ENCODE peak calls at places on chromosomes 6 and 20, in four cellular contexts. A is kidney, J is uterus, H is adrenal gland. P is an unnamed sample.

GRCh38 chr6:39892490-39893129 is 41.7 kb downstream of the MOCS1 start:
- DNase-seq in A (no peak), J (peak; percentile 57), H (peak; percentile 70), P (peak; percentile 18)

GRCh38 chr6:93566285-93566684 is 146.9 kb upstream of the EPHA7 start:
- DNase-seq in J (no peak), A (no peak), H (no peak), P (no peak)

GRCh38 chr20:37933797-37934633 is 31.1 kb downstream of the VSTM2L start:
- DNase-seq in H (no peak), J (no peak), A (no peak), P (no peak)

GRCh38 chr6:44222987-44223470 is 366 bp upstream of the SLC29A1 start:
- DNase-seq in J (no peak), H (no peak), A (no peak), P (no peak)

GRCh38 chr20:42530855-42531674 is 658.6 kb downstream of the PTPRT start:
- DNase-seq in H (no peak), J (no peak), A (no peak), P (no peak)

GRCh38 chr6:3669916-3670315 is 81.6 kb downstream of the PXDC1 start:
- DNase-seq in H (no peak), A (no peak), J (no peak), P (no peak)

GRCh38 chr6:108632441-108632840 is 71.7 kb downstream of the FOXO3 start:
- DNase-seq in H (no peak), J (no peak), A (no peak), P (no peak)

GRCh38 chr6:137415127-137415833 is 78.9 kb downstream of the OLIG3 start:
- DNase-seq in J (peak; percentile 28), A (no peak), H (peak; percentile 49), P (no peak)

GRCh38 chr6:15026832-15027231 is 219.0 kb upstream of the JARID2 start:
- DNase-seq in H (no peak), J (no peak), A (no peak), P (no peak)

GRCh38 chr6:34347303-34347702 is 45.2 kb downstream of the NUDT3 start:
- DNase-seq in H (no peak), A (no peak), J (no peak), P (no peak)

GRCh38 chr6:21189721-21190120 is 403.8 kb upstream of the SOX4 start:
- DNase-seq in H (no peak), A (no peak), J (no peak), P (no peak)

GRCh38 chr20:5474646-5475550 is 158.1 kb upstream of the PROKR2 start:
- DNase-seq in J (no peak), A (no peak), H (no peak), P (no peak)

GRCh38 chr6:55069132-55069781 is 105.1 kb upstream of the HCRTR2 start:
- DNase-seq in J (no peak), H (peak; percentile 27), A (no peak), P (no peak)

GRCh38 chr6:7974932-7975763 is 64.6 kb upstream of the TXNDC5 start:
- DNase-seq in J (peak; percentile 96), A (peak; percentile 89), H (peak; percentile 89), P (peak; percentile 28)

GRCh38 chr6:90190752-90191393 is 105.8 kb downstream of the BACH2 start:
- DNase-seq in A (no peak), H (no peak), J (no peak), P (no peak)
- H3K4me3 ChIP-seq in A (no peak overlapping the region), H (no peak overlapping the region), J (no peak overlapping the region), P (no peak overlapping the region)

GRCh38 chr6:111477481-111477938 is 5.5 kb downstream of the REV3L start:
- DNase-seq in A (no peak), J (no peak), H (no peak), P (no peak)
- H3K4me1 ChIP-seq in A (peaks cover 10% of the 10 kb centered on the region), J (no peaks in the 10 kb centered on the region), H (peaks cover 52% of the 10 kb centered on the region), P (peaks cover 38% of the 10 kb centered on the region)

GRCh38 chr20:49230575-49231211 is 11.5 kb downstream of the DDX27 start:
- DNase-seq in A (no peak), H (no peak), J (no peak), P (no peak)
- H3K4me3 ChIP-seq in A (no peak overlapping the region), H (no peak overlapping the region), J (no peak overlapping the region), P (no peak overlapping the region)

GRCh38 chr6:111854683-111855082 is 18.6 kb downstream of the FYN start:
- DNase-seq in H (no peak), A (no peak), J (no peak), P (no peak)
- H3K4me1 ChIP-seq in H (no peaks in the 10 kb centered on the region), A (no peaks in the 10 kb centered on the region), J (no peaks in the 10 kb centered on the region), P (no peaks in the 10 kb centered on the region)

GRCh38 chr20:47358052-47358671 is 1.7 kb upstream of the ZMYND8 start:
- DNase-seq in J (no peak), A (no peak), H (no peak), P (no peak)

GRCh38 chr20:47356220-47356525 is 326 bp downstream of the ZMYND8 start:
- DNase-seq in H (no peak), J (no peak), A (no peak), P (no peak)

GRCh38 chr20:47358672-47359532 is 2.4 kb upstream of the ZMYND8 start:
- DNase-seq in J (peak; percentile 88), A (peak; percentile 88), H (peak; percentile 85), P (peak; percentile 73)

GRCh38 chr20:47356526-47357295 is at the start of gene ZMYND8:
- DNase-seq in A (peak; percentile 93), H (peak; percentile 91), J (peak; percentile 88), P (peak; percentile 58)

GRCh38 chr20:47357296-47358051 is 975 bp upstream of the ZMYND8 start:
- DNase-seq in A (peak; percentile 95), J (peak; percentile 90), H (peak; percentile 84), P (peak; percentile 33)
- H3K4me3 ChIP-seq in A (no peak overlapping the region), J (no peak overlapping the region), H (no peak overlapping the region), P (peak overlapping the region; percentile 24)